ENCODE peak calls at places on chromosomes 7 and 10, in eight cellular contexts. P, F, G, X, Z, M, U and A are unnamed samples.

GRCh38 chr7:96973986-96974385 is 31.4 kb upstream of the DLX6 start:
- DNase-seq in P (no peak), F (no peak), G (no peak), X (no peak), Z (no peak), M (peak; percentile 86), U (no peak), A (peak; percentile 53)

GRCh38 chr7:114472896-114473512 is 58.4 kb downstream of the FOXP2 start:
- DNase-seq in P (no peak), F (no peak), G (no peak), X (no peak), Z (no peak), M (no peak), U (no peak), A (no peak)

GRCh38 chr10:49761201-49761788 is 828 bp downstream of the OGDHL start:
- DNase-seq in P (no peak), F (peak; percentile 22), G (no peak), X (no peak), Z (no peak), M (no peak), U (no peak), A (no peak)

GRCh38 chr7:102828291-102828690 is 79.5 kb downstream of the FAM185A start:
- DNase-seq in P (no peak), F (no peak), G (no peak), X (no peak), Z (no peak), M (no peak), U (no peak), A (no peak)

GRCh38 chr10:118698421-118698820 is 56.3 kb downstream of the CACUL1 start:
- DNase-seq in P (no peak), F (no peak), G (no peak), X (no peak), Z (no peak), M (no peak), U (no peak), A (peak; percentile 48)

GRCh38 chr10:124063736-124064135 is 29.7 kb downstream of the CHST15 start:
- DNase-seq in P (no peak), F (no peak), G (no peak), X (no peak), Z (peak; percentile 55), M (peak; percentile 23), U (no peak), A (no peak)

GRCh38 chr7:134946260-134946659 is 40.0 kb upstream of the AGBL3 start:
- DNase-seq in P (no peak), F (no peak), G (no peak), X (no peak), Z (no peak), M (no peak), U (no peak), A (no peak)

GRCh38 chr7:68776326-68776725 is 821.9 kb upstream of the AUTS2 start:
- DNase-seq in P (no peak), F (no peak), G (no peak), X (no peak), Z (no peak), M (no peak), U (no peak), A (no peak)

GRCh38 chr7:158061884-158062656 is 525.6 kb downstream of the PTPRN2 start:
- DNase-seq in P (no peak), F (no peak), G (no peak), X (no peak), Z (no peak), M (no peak), U (no peak), A (peak; percentile 39)

GRCh38 chr7:151282111-151282510 is 33.6 kb upstream of the SMARCD3 start:
- DNase-seq in P (no peak), F (no peak), G (no peak), X (no peak), Z (no peak), M (no peak), U (no peak), A (no peak)

GRCh38 chr10:114577133-114577532 is 80.9 kb downstream of the ABLIM1 start:
- DNase-seq in P (no peak), F (no peak), G (no peak), X (peak; percentile 55), Z (no peak), M (peak; percentile 60), U (peak; percentile 26), A (no peak)

GRCh38 chr10:65265451-65265954 is 1660.3 kb upstream of the LRRTM3 start:
- DNase-seq in P (no peak), F (no peak), G (no peak), X (no peak), Z (no peak), M (no peak), U (no peak), A (no peak)

GRCh38 chr7:35716038-35716803 is 21.3 kb upstream of the HERPUD2 start:
- DNase-seq in P (no peak), F (no peak), G (no peak), X (no peak), Z (no peak), M (peak; percentile 72), U (peak; percentile 57), A (no peak)

GRCh38 chr10:69734797-69735468 is 66.8 kb upstream of the COL13A1 start:
- DNase-seq in P (no peak), F (no peak), G (no peak), X (no peak), Z (no peak), M (no peak), U (peak; percentile 36), A (no peak)

GRCh38 chr10:108130575-108130974 is 966.1 kb upstream of the SORCS1 start:
- DNase-seq in P (no peak), F (no peak), G (no peak), X (no peak), Z (no peak), M (no peak), U (no peak), A (no peak)

GRCh38 chr7:144481863-144482262 is 78.4 kb upstream of the NOBOX start:
- DNase-seq in P (no peak), F (no peak), G (no peak), X (no peak), Z (no peak), M (no peak), U (no peak), A (no peak)

GRCh38 chr7:81308643-81309354 is 389.9 kb upstream of the SEMA3C start:
- DNase-seq in P (no peak), F (peak; percentile 16), G (no peak), X (no peak), Z (no peak), M (no peak), U (no peak), A (no peak)

GRCh38 chr7:50988465-50988864 is 205.8 kb upstream of the GRB10 start:
- DNase-seq in P (no peak), F (peak; percentile 81), G (peak; percentile 37), X (no peak), Z (no peak), M (no peak), U (no peak), A (no peak)

DNA sequence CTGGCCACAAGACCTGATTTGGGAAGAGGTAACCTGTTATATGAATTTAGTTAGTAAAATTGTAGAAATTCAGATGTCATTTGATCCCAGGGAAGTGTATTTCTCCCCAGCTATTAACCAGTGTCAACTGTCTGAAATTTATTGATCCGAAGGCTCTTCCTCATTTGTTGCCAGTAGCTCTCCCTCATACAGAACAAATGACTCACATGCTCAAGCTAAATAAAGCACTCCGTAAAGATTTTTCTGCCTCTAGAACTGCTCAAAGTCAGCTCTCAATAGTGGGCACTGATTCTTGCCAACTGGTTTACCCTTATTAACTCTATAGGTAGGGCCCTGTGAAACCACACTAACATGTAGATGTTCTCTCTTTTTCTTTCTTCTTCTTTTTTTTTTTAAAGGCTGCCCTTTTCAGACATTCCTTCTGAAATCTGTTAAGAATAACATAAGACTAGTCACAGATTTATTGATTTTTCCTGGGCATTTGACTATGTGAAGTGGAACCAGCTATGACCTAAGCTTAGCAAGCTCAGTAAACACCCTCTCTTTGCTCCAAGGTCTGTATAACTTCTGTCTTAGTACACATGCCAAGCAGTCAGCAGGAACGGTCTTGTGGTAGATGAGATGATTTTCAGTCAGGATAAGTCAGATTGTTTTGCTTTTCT is 21.8 kb downstream of the RPA3 start:
- DNase-seq in P (no peak), F (no peak), G (no peak), X (no peak), Z (peak; percentile 79), M (no peak), U (no peak), A (no peak)
- H3K36me3 ChIP-seq in P (no peaks in the 10 kb centered on the region), F (no peaks in the 10 kb centered on the region), G (no peaks in the 10 kb centered on the region), X (no peaks in the 10 kb centered on the region), Z (no peaks in the 10 kb centered on the region), M (no peaks in the 10 kb centered on the region), U (no peaks in the 10 kb centered on the region), A (no peaks in the 10 kb centered on the region)

GRCh38 chr7:127896683-127897082 is 134.6 kb downstream of the LRRC4 start:
- DNase-seq in P (no peak), F (no peak), G (no peak), X (no peak), Z (no peak), M (no peak), U (no peak), A (no peak)
- H3K27ac ChIP-seq in P (no peak overlapping the region), F (no peak overlapping the region), G (no peak overlapping the region), X (no peak overlapping the region), Z (no peak overlapping the region), M (no peak overlapping the region), U (no peak overlapping the region), A (no peak overlapping the region)

DNA sequence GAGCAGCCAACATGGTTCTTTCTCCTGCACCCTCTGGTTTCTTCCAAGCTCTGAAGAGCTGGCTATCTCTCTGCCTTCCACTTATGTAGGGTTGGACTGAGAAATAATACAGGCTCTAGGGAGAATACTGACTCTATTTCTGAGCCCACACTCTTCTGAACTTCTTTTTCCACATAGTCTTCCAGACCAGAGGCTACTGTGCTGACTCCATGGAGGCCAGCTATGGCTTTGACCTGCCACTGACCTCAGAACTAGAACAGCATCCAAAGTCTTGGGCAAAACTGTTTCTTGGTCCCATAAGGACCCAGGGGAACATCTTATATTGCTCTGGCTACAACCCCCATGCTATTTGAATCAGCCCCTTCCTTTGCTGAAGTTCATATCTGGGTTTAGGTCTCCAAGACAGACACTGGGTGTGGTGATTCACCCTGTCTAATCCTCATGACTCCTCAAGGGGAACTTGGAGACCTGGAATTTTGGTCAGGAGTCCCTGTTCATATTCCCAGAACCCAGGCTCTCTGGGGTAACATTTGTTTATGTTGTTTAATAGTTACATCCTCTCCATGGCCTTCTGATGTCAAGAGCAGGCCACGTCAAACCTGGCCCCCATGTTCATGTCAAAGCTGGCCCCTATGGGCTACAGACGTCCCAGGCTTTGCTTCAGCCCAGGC is 12.1 kb upstream of the PLAU start:
- DNase-seq in P (no peak), F (no peak), G (no peak), X (no peak), Z (no peak), M (no peak), U (no peak), A (no peak)
- H3K27me3 ChIP-seq in P (no peaks in the 10 kb centered on the region), F (no peaks in the 10 kb centered on the region), G (peaks cover 14% of the 10 kb centered on the region), X (no peaks in the 10 kb centered on the region), Z (no peaks in the 10 kb centered on the region), M (no peaks in the 10 kb centered on the region), U (no peaks in the 10 kb centered on the region), A (no peaks in the 10 kb centered on the region)

GRCh38 chr10:100395626-100396025 is 48.6 kb downstream of the SCD start:
- DNase-seq in P (no peak), F (no peak), G (no peak), X (no peak), Z (no peak), M (no peak), U (no peak), A (no peak)
- H3K36me3 ChIP-seq in P (no peaks in the 10 kb centered on the region), F (no peaks in the 10 kb centered on the region), G (no peaks in the 10 kb centered on the region), X (no peaks in the 10 kb centered on the region), Z (no peaks in the 10 kb centered on the region), M (no peaks in the 10 kb centered on the region), U (no peaks in the 10 kb centered on the region), A (no peaks in the 10 kb centered on the region)